ENCODE peak calls at places on chromosomes 6 and 20, in seven cellular contexts. U, F, L, Y, B, C and R are unnamed samples. For H3K27me3, the result is how much of the 10 kb centered on the place peaks cover.

GRCh38 chr6:145643760-145644159 is 91.6 kb downstream of the EPM2A start:
- DNase-seq in U (no peak), F (no peak), L (no peak), Y (no peak), B (no peak), C (no peak), R (no peak)

GRCh38 chr6:167796668-167797031 is 30.1 kb upstream of the AFDN start:
- DNase-seq in U (no peak), F (no peak), L (no peak), Y (no peak), B (no peak), C (peak), R (no peak)

GRCh38 chr6:520820-521219 is 129.3 kb downstream of the IRF4 start:
- DNase-seq in U (no peak), F (no peak), L (no peak), Y (no peak), B (no peak), C (no peak), R (no peak)

GRCh38 chr6:45654673-45655072 is 276.9 kb upstream of the SUPT3H start:
- DNase-seq in U (no peak), F (no peak), L (no peak), Y (no peak), B (no peak), C (no peak), R (no peak)

GRCh38 chr20:48999890-49000870 is 45.9 kb upstream of the CSE1L start:
- DNase-seq in U (no peak), F (no peak), L (no peak), Y (no peak), B (no peak), C (no peak), R (no peak)

GRCh38 chr6:136783495-136784270 is 8.6 kb downstream of the MAP3K5 start:
- DNase-seq in U (no peak), F (peak), L (no peak), Y (peak), B (no peak), C (no peak), R (no peak)

GRCh38 chr6:135014353-135014832 is 40.2 kb downstream of the HBS1L start:
- DNase-seq in U (no peak), F (no peak), L (no peak), Y (no peak), B (no peak), C (no peak), R (no peak)

GRCh38 chr6:45757443-45758121 is 258.1 kb downstream of the CLIC5 start:
- DNase-seq in U (no peak), F (no peak), L (no peak), Y (no peak), B (peak), C (no peak), R (no peak)

GRCh38 chr20:14055127-14055742 is 59.9 kb downstream of the MACROD2 start:
- DNase-seq in U (no peak), F (no peak), L (no peak), Y (no peak), B (no peak), C (no peak), R (peak)

GRCh38 chr6:30591008-30591407 is 19.8 kb downstream of the ABCF1 start:
- DNase-seq in U (no peak), F (no peak), L (no peak), Y (no peak), B (no peak), C (peak), R (peak)

GRCh38 chr6:56314683-56315523 is 67.5 kb upstream of the COL21A1 start:
- DNase-seq in U (no peak), F (no peak), L (peak), Y (no peak), B (no peak), C (peak), R (no peak)

GRCh38 chr20:1757072-1757471 is 99.5 kb upstream of the SIRPG start:
- DNase-seq in U (no peak), F (no peak), L (no peak), Y (no peak), B (no peak), C (no peak), R (no peak)

GRCh38 chr20:1754749-1755148 is 97.2 kb upstream of the SIRPG start:
- DNase-seq in U (no peak), F (no peak), L (no peak), Y (no peak), B (no peak), C (no peak), R (no peak)

GRCh38 chr20:1748777-1749176 is 91.2 kb upstream of the SIRPG start:
- DNase-seq in U (no peak), F (no peak), L (no peak), Y (no peak), B (no peak), C (no peak), R (no peak)

GRCh38 chr20:1754306-1754705 is 96.7 kb upstream of the SIRPG start:
- DNase-seq in U (no peak), F (no peak), L (no peak), Y (no peak), B (no peak), C (no peak), R (no peak)

DNA sequence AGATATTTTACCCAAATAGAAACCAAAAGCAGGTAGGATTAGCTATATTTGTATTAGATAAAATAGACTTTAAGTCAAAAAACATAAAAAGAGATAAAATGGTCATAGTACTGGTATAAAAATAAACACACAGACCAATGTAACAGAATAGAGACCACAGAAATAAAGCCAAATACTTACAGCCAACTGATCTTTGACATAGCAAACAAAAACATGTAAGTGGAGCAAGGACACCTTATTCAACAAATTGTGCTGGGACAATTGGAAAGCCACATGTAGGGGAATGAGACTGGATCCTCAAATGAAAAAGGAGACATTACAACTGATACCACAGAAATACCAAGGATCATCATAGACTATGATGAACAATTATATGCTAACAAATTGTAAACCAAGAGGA is 94.5 kb upstream of the SIRPG start:
- DNase-seq in U (no peak), F (no peak), L (no peak), Y (no peak), B (no peak), C (no peak), R (no peak)
- H3K27me3 ChIP-seq in U (under half), F (under half), L (under half), Y (under half), B (under half), C (under half), R (under half)

GRCh38 chr20:44616604-44616964 is 34.2 kb downstream of the PKIG start:
- DNase-seq in U (no peak), F (no peak), L (peak), Y (no peak), B (no peak), C (no peak), R (no peak)

GRCh38 chr20:44613575-44613974 is 31.2 kb downstream of the PKIG start:
- DNase-seq in U (no peak), F (peak), L (no peak), Y (no peak), B (no peak), C (no peak), R (no peak)

GRCh38 chr20:44615876-44616603 is 33.7 kb downstream of the PKIG start:
- DNase-seq in U (no peak), F (no peak), L (no peak), Y (no peak), B (no peak), C (no peak), R (no peak)

GRCh38 chr20:44615169-44615791 is 32.9 kb downstream of the PKIG start:
- DNase-seq in U (no peak), F (no peak), L (no peak), Y (no peak), B (no peak), C (no peak), R (no peak)

GRCh38 chr20:44614525-44614924 is 32.1 kb downstream of the PKIG start:
- DNase-seq in U (no peak), F (peak), L (no peak), Y (no peak), B (no peak), C (peak), R (no peak)
- H3K4me3 ChIP-seq in U (no peak), F (no peak), L (no peak), Y (no peak), B (no peak), C (no peak), R (no peak)

GRCh38 chr6:39363280-39363679 is 40.8 kb upstream of the KCNK16 start:
- DNase-seq in U (no peak), F (no peak), L (no peak), Y (no peak), B (no peak), C (no peak), R (no peak)

GRCh38 chr6:39366875-39367618 is 44.5 kb upstream of the KCNK16 start:
- DNase-seq in U (no peak), F (no peak), L (no peak), Y (no peak), B (no peak), C (peak), R (no peak)

GRCh38 chr6:39365281-39366074 is 43.0 kb upstream of the KCNK16 start:
- DNase-seq in U (no peak), F (no peak), L (no peak), Y (no peak), B (no peak), C (no peak), R (no peak)

GRCh38 chr6:39370021-39370420 is 47.5 kb upstream of the KCNK16 start:
- DNase-seq in U (no peak), F (no peak), L (no peak), Y (no peak), B (no peak), C (no peak), R (no peak)

GRCh38 chr6:39367661-39368060 is 45.2 kb upstream of the KCNK16 start:
- DNase-seq in U (no peak), F (no peak), L (no peak), Y (no peak), B (no peak), C (no peak), R (no peak)
- H3K27ac ChIP-seq in U (no peak), F (no peak), L (no peak), Y (no peak), B (no peak), C (no peak), R (no peak)

GRCh38 chr6:19478273-19478672 is 358.9 kb upstream of the ID4 start:
- DNase-seq in U (no peak), F (no peak), L (no peak), Y (no peak), B (peak), C (no peak), R (no peak)
- H3K27me3 ChIP-seq in U (under half), F (under half), L (under half), Y (under half), B (under half), C (under half), R (under half)